ENCODE peak calls at places on chromosomes 5 and 9, in eight cellular contexts. F is K562, I is body of pancreas, D is tibial nerve, Z is spleen, B is vagina, E is suprapubic skin, G is HepG2. P is an unnamed sample.

GRCh38 chr5:41337724-41338123 is 124.4 kb upstream of the C6 start:
- DNase-seq in F (no peak), I (no peak), D (no peak), Z (no peak), B (no peak), E (no peak), G (no peak), P (no peak)

GRCh38 chr5:126858441-126858840 is 81.5 kb downstream of the LMNB1 start:
- DNase-seq in F (no peak), I (no peak), D (no peak), Z (no peak), B (no peak), E (no peak), G (no peak), P (no peak)

GRCh38 chr5:22431840-22432239 is 421.3 kb downstream of the CDH12 start:
- DNase-seq in F (no peak), I (no peak), D (no peak), Z (no peak), B (no peak), E (no peak), G (no peak), P (no peak)

GRCh38 chr9:77802512-77803293 is 154.6 kb upstream of the GNA14 start:
- DNase-seq in F (no peak), I (peak; percentile 7), D (no peak), Z (no peak), B (no peak), E (no peak), G (no peak), P (no peak)

GRCh38 chr5:84688566-84688965 is 303.9 kb upstream of the EDIL3 start:
- DNase-seq in F (no peak), I (no peak), D (no peak), Z (no peak), B (no peak), E (no peak), G (no peak), P (no peak)

GRCh38 chr9:131273146-131273545 is 3.2 kb downstream of the FAM78A start:
- DNase-seq in F (peak; percentile 94), I (no peak), D (no peak), Z (peak; percentile 83), B (no peak), E (no peak), G (no peak), P (no peak)

GRCh38 chr5:131810510-131811249 is 13.9 kb upstream of the FNIP1 start:
- DNase-seq in F (no peak), I (no peak), D (no peak), Z (no peak), B (no peak), E (no peak), G (peak; percentile 16), P (no peak)

GRCh38 chr9:132814937-132815336 is 63.1 kb downstream of the AK8 start:
- DNase-seq in F (no peak), I (no peak), D (no peak), Z (no peak), B (no peak), E (peak; percentile 20), G (no peak), P (no peak)

GRCh38 chr5:134512661-134512999 is 12.8 kb upstream of the JADE2 start:
- DNase-seq in F (no peak), I (no peak), D (no peak), Z (no peak), B (no peak), E (no peak), G (no peak), P (no peak)

GRCh38 chr5:127909078-127909477 is 174.5 kb upstream of the SLC12A2 start:
- DNase-seq in F (peak; percentile 8), I (peak; percentile 56), D (no peak), Z (no peak), B (no peak), E (no peak), G (peak; percentile 42), P (no peak)

GRCh38 chr5:132184588-132184987 is 43.1 kb downstream of the P4HA2 start:
- DNase-seq in F (peak; percentile 66), I (no peak), D (no peak), Z (no peak), B (no peak), E (no peak), G (peak; percentile 9), P (no peak)

GRCh38 chr9:35490155-35490909 is 421 bp downstream of the RUSC2 start:
- DNase-seq in F (no peak), I (peak; percentile 20), D (no peak), Z (peak; percentile 82), B (no peak), E (peak; percentile 74), G (no peak), P (no peak)

GRCh38 chr5:147956064-147956841 is 49.9 kb upstream of the C5orf46 start:
- DNase-seq in F (no peak), I (no peak), D (no peak), Z (no peak), B (no peak), E (no peak), G (no peak), P (no peak)

GRCh38 chr5:131082034-131082550 is 83.0 kb downstream of the HINT1 start:
- DNase-seq in F (no peak), I (no peak), D (no peak), Z (no peak), B (no peak), E (no peak), G (no peak), P (no peak)

GRCh38 chr9:118896356-118897000 is 472.8 kb downstream of the BRINP1 start:
- DNase-seq in F (no peak), I (no peak), D (no peak), Z (no peak), B (no peak), E (no peak), G (no peak), P (no peak)

GRCh38 chr9:4713849-4714248 is 27.2 kb downstream of the AK3 start:
- DNase-seq in F (no peak), I (no peak), D (no peak), Z (no peak), B (no peak), E (no peak), G (no peak), P (no peak)

GRCh38 chr5:82010696-82011095 is 38.9 kb downstream of the ATG10 start:
- DNase-seq in F (no peak), I (no peak), D (no peak), Z (no peak), B (no peak), E (no peak), G (no peak), P (no peak)

GRCh38 chr5:94027145-94027544 is 285.7 kb upstream of the POU5F2 start:
- DNase-seq in F (no peak), I (no peak), D (no peak), Z (no peak), B (no peak), E (no peak), G (no peak), P (no peak)

GRCh38 chr9:128733256-128733655 is 9.3 kb upstream of the ZDHHC12 start:
- DNase-seq in F (peak; percentile 82), I (peak; percentile 88), D (peak; percentile 64), Z (no peak), B (no peak), E (no peak), G (peak; percentile 91), P (peak; percentile 47)

GRCh38 chr9:10251490-10251889 is 361.3 kb downstream of the PTPRD start:
- DNase-seq in F (no peak), I (no peak), D (no peak), Z (no peak), B (no peak), E (no peak), G (peak; percentile 2), P (no peak)

GRCh38 chr9:93092171-93092991 is 3.6 kb upstream of the CARD19 start:
- DNase-seq in F (no peak), I (no peak), D (no peak), Z (peak; percentile 77), B (peak; percentile 89), E (peak; percentile 50), G (no peak), P (peak; percentile 15)

DNA sequence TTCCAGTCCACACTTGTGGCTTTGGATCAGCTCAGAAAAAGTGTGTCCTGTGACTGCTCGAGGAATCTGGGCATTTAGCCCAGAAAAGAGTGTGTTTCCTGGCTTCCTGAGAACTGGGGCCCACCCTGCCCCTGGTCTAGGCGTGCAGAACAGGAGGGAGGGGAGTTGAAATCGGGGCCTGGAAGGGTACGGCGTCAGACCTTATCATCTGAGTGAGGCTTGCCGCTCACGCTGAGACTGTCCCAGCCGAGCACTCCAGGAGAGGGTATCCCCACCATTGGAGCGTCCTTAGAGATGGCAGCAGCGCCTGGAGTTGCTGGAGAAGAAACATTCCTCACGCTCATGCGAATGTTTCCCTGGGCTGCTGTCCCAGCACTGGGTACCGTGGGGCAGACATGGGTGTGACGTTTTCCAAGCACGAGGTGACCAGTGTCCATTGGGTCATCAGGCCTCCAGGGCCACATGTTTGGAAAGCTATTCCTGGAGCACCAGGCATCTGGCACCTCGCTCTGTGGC is 22.5 kb downstream of the NEK6 start:
- DNase-seq in F (no peak), I (peak; percentile 59), D (peak; percentile 65), Z (no peak), B (no peak), E (no peak), G (no peak), P (peak; percentile 56)
- TF ChIP-seq POLR2A in F (no peak), I (no peak), D (no peak), Z (no peak), B (no peak), E (no peak), G (no peak), P (no peak)

GRCh38 chr9:129878253-129878652 is 43.0 kb downstream of the USP20 start:
- DNase-seq in F (no peak), I (no peak), D (no peak), Z (no peak), B (no peak), E (no peak), G (no peak), P (no peak)
- H3K36me3 ChIP-seq in F (peaks cover 65% of the 10 kb centered on the region), I (peaks cover 5% of the 10 kb centered on the region), D (no peaks in the 10 kb centered on the region), Z (peaks cover 69% of the 10 kb centered on the region), B (peaks cover 9% of the 10 kb centered on the region), E (peaks cover 38% of the 10 kb centered on the region), G (peaks cover 3% of the 10 kb centered on the region), P (no peaks in the 10 kb centered on the region)

GRCh38 chr9:136363606-136364368 is at the start of gene DNLZ:
- DNase-seq in F (peak; percentile 88), I (peak; percentile 84), D (peak; percentile 75), Z (peak; percentile 96), B (no peak), E (peak; percentile 89), G (peak; percentile 58), P (peak; percentile 85)
- TF ChIP-seq POLR2A in F (peak; percentile 44), I (no peak), D (peak; percentile 74), Z (peak; percentile 1), B (no peak), E (peak; percentile 67), G (peak; percentile 28), P (peak; percentile 81)

GRCh38 chr5:15757103-15757502 is 257.1 kb downstream of the FBXL7 start:
- DNase-seq in F (no peak), I (no peak), D (no peak), Z (no peak), B (no peak), E (no peak), G (no peak), P (no peak)

GRCh38 chr5:15757635-15758034 is 257.7 kb downstream of the FBXL7 start:
- DNase-seq in F (no peak), I (no peak), D (no peak), Z (no peak), B (no peak), E (no peak), G (no peak), P (no peak)

GRCh38 chr5:15763754-15764153 is 263.8 kb downstream of the FBXL7 start:
- DNase-seq in F (no peak), I (no peak), D (no peak), Z (no peak), B (no peak), E (no peak), G (no peak), P (no peak)

GRCh38 chr5:15762668-15763067 is 262.7 kb downstream of the FBXL7 start:
- DNase-seq in F (no peak), I (no peak), D (no peak), Z (no peak), B (no peak), E (no peak), G (no peak), P (no peak)
- H3K36me3 ChIP-seq in F (no peaks in the 10 kb centered on the region), I (no peaks in the 10 kb centered on the region), D (no peaks in the 10 kb centered on the region), Z (no peaks in the 10 kb centered on the region), B (no peaks in the 10 kb centered on the region), E (no peaks in the 10 kb centered on the region), G (no peaks in the 10 kb centered on the region), P (no peaks in the 10 kb centered on the region)

P was measured in uterus.